ENCODE peak calls at places on chromosomes 2 and 18, in six cellular contexts. M is mammary epithelial cell, P is GM06990, R is choroid plexus epithelial cell, F is NB4, L is AG10803. O is an unnamed sample.
A peak's percentile ranks its signal among the peaks of the same experiment; 100 is the strongest.

GRCh38 chr2:102045697-102046096 is 53.9 kb downstream of the IL1R2 start:
- DNase-seq in M (no peak), P (no peak), R (no peak), F (no peak), L (no peak), O (no peak)

GRCh38 chr2:176035013-176035691 is 33.1 kb upstream of the LNPK start:
- DNase-seq in M (no peak), P (no peak), R (no peak), F (no peak), L (no peak), O (no peak)

GRCh38 chr2:165401285-165401852 is 68.1 kb upstream of the CSRNP3 start:
- DNase-seq in M (peak; percentile 31), P (peak; percentile 3), R (peak; percentile 93), F (peak; percentile 78), L (peak; percentile 78), O (peak; percentile 73)

GRCh38 chr2:150643106-150643730 is 155.8 kb upstream of the RND3 start:
- DNase-seq in M (peak; percentile 78), P (no peak), R (peak; percentile 55), F (no peak), L (no peak), O (no peak)

GRCh38 chr2:68320118-68320641 is 431 bp upstream of the CNRIP1 start:
- DNase-seq in M (peak; percentile 32), P (no peak), R (peak; percentile 14), F (peak; percentile 17), L (peak; percentile 4), O (no peak)

GRCh38 chr2:10228611-10229365 is 73.9 kb upstream of the HPCAL1 start:
- DNase-seq in M (no peak), P (no peak), R (no peak), F (no peak), L (no peak), O (no peak)

GRCh38 chr2:216713691-216714411 is 18.5 kb upstream of the IGFBP5 start:
- DNase-seq in M (peak; percentile 97), P (no peak), R (peak; percentile 90), F (no peak), L (peak; percentile 94), O (no peak)

GRCh38 chr18:79797518-79798345 is at the start of gene KCNG2:
- DNase-seq in M (no peak), P (no peak), R (peak; percentile 54), F (peak; percentile 41), L (no peak), O (no peak)

GRCh38 chr2:691825-692224 is 14.6 kb upstream of the TMEM18 start:
- DNase-seq in M (no peak), P (no peak), R (no peak), F (no peak), L (no peak), O (no peak)

GRCh38 chr2:158747346-158747745 is 47.8 kb upstream of the DAPL1 start:
- DNase-seq in M (no peak), P (no peak), R (no peak), F (no peak), L (no peak), O (no peak)

GRCh38 chr18:12391487-12392136 is 14.6 kb upstream of the AFG3L2 start:
- DNase-seq in M (peak; percentile 48), P (no peak), R (peak; percentile 87), F (peak; percentile 74), L (peak; percentile 66), O (peak; percentile 47)

GRCh38 chr18:9631814-9632496 is 17.6 kb upstream of the PPP4R1 start:
- DNase-seq in M (peak; percentile 73), P (no peak), R (peak; percentile 88), F (no peak), L (peak; percentile 85), O (no peak)

GRCh38 chr2:172693037-172693436 is 42.6 kb upstream of the RAPGEF4 start:
- DNase-seq in M (peak; percentile 97), P (no peak), R (peak; percentile 97), F (peak; percentile 92), L (peak; percentile 99), O (no peak)

GRCh38 chr2:153268941-153269461 is 209.6 kb downstream of the RPRM start:
- DNase-seq in M (no peak), P (no peak), R (no peak), F (no peak), L (no peak), O (no peak)

GRCh38 chr2:149767516-149767974 is 180.0 kb upstream of the MMADHC start:
- DNase-seq in M (peak; percentile 58), P (no peak), R (peak; percentile 87), F (no peak), L (peak; percentile 74), O (no peak)

GRCh38 chr2:200081221-200081620 is 125.8 kb downstream of the MAIP1 start:
- DNase-seq in M (no peak), P (no peak), R (no peak), F (no peak), L (no peak), O (no peak)

GRCh38 chr2:134468776-134469175 is 214.9 kb downstream of the MGAT5 start:
- DNase-seq in M (no peak), P (no peak), R (no peak), F (no peak), L (no peak), O (no peak)

GRCh38 chr18:39166776-39167175 is 1601.2 kb upstream of the CELF4 start:
- DNase-seq in M (no peak), P (no peak), R (no peak), F (no peak), L (no peak), O (no peak)

GRCh38 chr2:44071454-44072046 is 75.8 kb upstream of the LRPPRC start:
- DNase-seq in M (no peak), P (no peak), R (no peak), F (no peak), L (no peak), O (no peak)

GRCh38 chr2:1942146-1942545 is 197.8 kb upstream of the PXDN start:
- DNase-seq in M (no peak), P (no peak), R (no peak), F (no peak), L (no peak), O (no peak)

GRCh38 chr2:239400000-239400831 is 604 bp downstream of the HDAC4 start:
- DNase-seq in M (no peak), P (no peak), R (peak; percentile 24), F (peak; percentile 57), L (no peak), O (no peak)

GRCh38 chr2:99879481-99879880 is 262.9 kb downstream of the AFF3 start:
- DNase-seq in M (peak; percentile 23), P (no peak), R (peak; percentile 35), F (no peak), L (no peak), O (no peak)

GRCh38 chr18:28019425-28020108 is 157.4 kb downstream of the CDH2 start:
- DNase-seq in M (peak; percentile 73), P (no peak), R (peak; percentile 21), F (no peak), L (no peak), O (no peak)

GRCh38 chr2:210261996-210262510 is 36.8 kb upstream of the ACADL start:
- DNase-seq in M (no peak), P (no peak), R (no peak), F (no peak), L (no peak), O (no peak)

GRCh38 chr2:231392431-231393148 is 2.9 kb upstream of the B3GNT7 start:
- DNase-seq in M (no peak), P (no peak), R (no peak), F (no peak), L (no peak), O (no peak)
- H3K4me3 ChIP-seq in M (no peak overlapping the region), P (peak overlapping the region; percentile 51), R (no peak overlapping the region), F (no peak overlapping the region), L (no peak overlapping the region), O (no peak overlapping the region)

GRCh38 chr2:240998706-240999000 is 235 bp downstream of the SNED1 start:
- DNase-seq in M (no peak), P (no peak), R (no peak), F (no peak), L (no peak), O (no peak)

GRCh38 chr2:241001413-241002274 is 3.2 kb downstream of the SNED1 start:
- DNase-seq in M (no peak), P (no peak), R (no peak), F (no peak), L (no peak), O (no peak)

GRCh38 chr2:241000831-241001321 is 2.5 kb downstream of the SNED1 start:
- DNase-seq in M (no peak), P (no peak), R (no peak), F (no peak), L (no peak), O (no peak)

GRCh38 chr2:240999001-240999791 is 778 bp downstream of the SNED1 start:
- DNase-seq in M (no peak), P (no peak), R (no peak), F (no peak), L (peak; percentile 14), O (no peak)

DNA sequence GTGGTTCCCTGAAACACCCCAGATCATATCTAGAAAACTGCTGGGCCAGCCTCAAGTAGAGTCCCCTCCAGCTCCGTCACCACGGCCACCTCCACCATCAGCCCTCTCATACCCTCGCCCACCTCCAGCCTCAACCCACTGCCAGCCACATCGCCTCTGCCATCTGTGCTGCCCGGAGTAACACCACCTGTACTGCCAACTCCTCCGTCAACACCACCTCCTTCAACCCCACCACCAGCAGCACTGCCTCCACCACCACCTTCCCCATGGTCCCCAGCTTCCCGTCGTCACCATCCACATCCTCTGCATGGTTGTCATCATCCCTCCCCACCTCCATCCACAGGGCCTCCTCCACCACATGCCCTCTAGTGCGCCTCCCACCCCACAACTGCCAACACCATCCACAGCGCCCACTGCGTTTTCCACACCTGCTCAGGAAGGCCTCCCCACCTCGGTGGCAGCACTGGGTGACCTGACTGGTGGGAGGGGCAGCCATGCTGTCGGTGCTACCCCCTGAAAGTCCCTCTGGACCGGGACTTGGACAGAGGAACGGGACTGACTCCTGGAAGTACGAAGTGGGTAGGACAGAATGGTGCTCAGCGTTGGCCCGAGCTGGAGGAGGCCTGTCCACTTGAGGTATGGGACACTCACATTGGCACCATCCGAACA is 1.6 kb downstream of the SNED1 start:
- DNase-seq in M (no peak), P (no peak), R (no peak), F (no peak), L (no peak), O (no peak)
- H3K4me3 ChIP-seq in M (no peak overlapping the region), P (no peak overlapping the region), R (peak overlapping the region; percentile 66), F (no peak overlapping the region), L (peak overlapping the region; percentile 64), O (no peak overlapping the region)

DNA sequence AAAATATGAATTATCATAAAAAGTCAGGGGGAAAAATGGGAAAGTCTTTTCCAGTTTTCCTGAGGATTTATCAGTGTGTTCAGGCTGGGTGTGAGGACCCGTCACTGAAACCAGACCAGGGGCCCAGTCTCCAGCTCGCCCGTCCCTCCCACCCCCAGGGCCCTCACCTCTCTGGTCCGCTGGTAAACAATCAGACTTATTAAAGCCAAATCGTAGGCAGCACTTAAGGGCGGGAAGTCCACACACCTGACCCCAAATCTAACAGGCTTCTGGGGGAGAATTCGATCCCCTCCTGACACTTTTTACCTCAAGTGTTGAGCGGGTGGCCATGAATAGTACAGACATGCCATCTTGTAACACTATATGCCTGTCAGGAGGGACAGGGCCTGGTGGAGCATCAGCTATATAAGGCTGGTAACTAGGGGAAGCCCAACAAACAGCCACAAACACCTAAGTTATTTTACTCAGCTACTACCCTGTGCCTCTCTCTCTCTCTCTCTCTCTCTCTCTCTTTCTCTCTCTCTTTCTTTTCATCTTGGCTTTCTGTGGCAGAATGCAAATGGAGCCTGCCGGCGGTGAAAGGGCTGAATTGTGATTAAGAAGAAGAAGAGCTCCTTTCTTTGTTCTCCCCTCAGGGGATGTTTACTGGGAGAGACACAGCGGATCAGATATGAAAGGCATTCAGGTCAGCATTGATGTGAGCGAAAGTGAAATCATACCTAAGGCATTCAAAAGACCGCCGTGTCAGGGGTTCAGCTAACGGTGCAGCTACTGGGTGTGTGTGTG is 9.5 kb downstream of the ZEB2 start:
- DNase-seq in M (peak; percentile 38), P (no peak), R (peak; percentile 88), F (no peak), L (peak; percentile 73), O (no peak)
- H3K4me3 ChIP-seq in M (no peak overlapping the region), P (peak overlapping the region; percentile 41), R (peak overlapping the region; percentile 32), F (peak overlapping the region; percentile 69), L (peak overlapping the region; percentile 53), O (no peak overlapping the region)

GRCh38 chr2:162184796-162185195 is 32.7 kb upstream of the GCG start:
- DNase-seq in M (no peak), P (no peak), R (no peak), F (no peak), L (no peak), O (no peak)
- H3K4me3 ChIP-seq in M (no peak overlapping the region), P (no peak overlapping the region), R (no peak overlapping the region), F (no peak overlapping the region), L (no peak overlapping the region), O (no peak overlapping the region)

O was measured in Jurkat, Clone E6-1.